ENCODE peak calls at places on chromosomes 7 and 10, in six cellular contexts. J is stimulated activated CD4-positive, alpha-beta T cell treated with anti-CD3 and anti-CD28 coated beads, Interleukin-1b, Interleukin-23, amount 100 ng/mL, for 48 hours; V is activated T-cell treated with anti-CD3 and anti-CD28 coated beads for 24 hours; K is tibial nerve; I is dorsolateral prefrontal cortex; Y is NCI-H2029. S is an unnamed sample.

GRCh38 chr7:62361-63116 is 129.8 kb upstream of the FAM20C start:
- DNase-seq in J (no peak), V (no peak), K (no peak), I (no peak), Y (no peak), S (no peak)

GRCh38 chr10:123150229-123150985 is 2.5 kb downstream of the HMX2 start:
- DNase-seq in J (no peak), V (no peak), K (no peak), I (no peak), Y (no peak), S (no peak)

GRCh38 chr10:43077421-43078171 is 727 bp downstream of the RET start:
- DNase-seq in J (no peak), V (no peak), K (no peak), I (no peak), Y (no peak), S (no peak)

GRCh38 chr10:96588060-96588554 is 1.3 kb upstream of the TM9SF3 start:
- DNase-seq in J (no peak), V (no peak), K (no peak), I (no peak), Y (no peak), S (no peak)

GRCh38 chr7:101519324-101520017 is 109.6 kb downstream of the MYL10 start:
- DNase-seq in J (no peak), V (no peak), K (no peak), I (no peak), Y (no peak), S (peak)

GRCh38 chr7:122219253-122219865 is 75.3 kb upstream of the AASS start:
- DNase-seq in J (no peak), V (no peak), K (peak), I (no peak), Y (no peak), S (no peak)

GRCh38 chr7:98679741-98680140 is 62.7 kb downstream of the NPTX2 start:
- DNase-seq in J (no peak), V (no peak), K (no peak), I (no peak), Y (no peak), S (no peak)

GRCh38 chr10:98107644-98108430 is 26.6 kb upstream of the R3HCC1L start:
- DNase-seq in J (no peak), V (no peak), K (no peak), I (no peak), Y (no peak), S (no peak)

GRCh38 chr10:43923328-43923727 is 274.6 kb upstream of the ZNF32 start:
- DNase-seq in J (no peak), V (no peak), K (no peak), I (no peak), Y (no peak), S (no peak)

GRCh38 chr10:52539463-52539862 is 225.4 kb downstream of the DKK1 start:
- DNase-seq in J (no peak), V (no peak), K (no peak), I (no peak), Y (no peak), S (no peak)

GRCh38 chr10:25113231-25114035 is 61.4 kb upstream of the GPR158 start:
- DNase-seq in J (peak), V (peak), K (peak), I (peak), Y (peak), S (peak)

GRCh38 chr10:130748409-130749057 is 563.0 kb downstream of the TCERG1L start:
- DNase-seq in J (no peak), V (no peak), K (no peak), I (peak), Y (no peak), S (no peak)

GRCh38 chr10:77236700-77237099 is 400.9 kb downstream of the KCNMA1 start:
- DNase-seq in J (no peak), V (no peak), K (no peak), I (no peak), Y (no peak), S (no peak)

GRCh38 chr7:103343758-103344452 is 662 bp downstream of the DNAJC2 start:
- DNase-seq in J (peak), V (peak), K (peak), I (no peak), Y (no peak), S (no peak)

GRCh38 chr10:123926401-123927264 is 35.0 kb upstream of the CPXM2 start:
- DNase-seq in J (peak), V (no peak), K (no peak), I (no peak), Y (no peak), S (no peak)

GRCh38 chr7:131020759-131021219 is 286.8 kb upstream of the KLF14 start:
- DNase-seq in J (no peak), V (no peak), K (no peak), I (no peak), Y (no peak), S (no peak)

GRCh38 chr7:156566812-156567549 is 73.6 kb upstream of the RNF32 start:
- DNase-seq in J (no peak), V (no peak), K (no peak), I (no peak), Y (no peak), S (no peak)

GRCh38 chr7:107878636-107879035 is 12.3 kb upstream of the DLD start:
- DNase-seq in J (no peak), V (no peak), K (no peak), I (no peak), Y (no peak), S (no peak)

GRCh38 chr10:101356132-101356531 is 2.2 kb downstream of the BTRC start:
- DNase-seq in J (no peak), V (no peak), K (no peak), I (no peak), Y (no peak), S (no peak)

GRCh38 chr7:21616796-21617436 is 74.1 kb downstream of the DNAH11 start:
- DNase-seq in J (no peak), V (no peak), K (no peak), I (no peak), Y (no peak), S (no peak)

GRCh38 chr10:22681783-22682183 is 32.6 kb downstream of the PIP4K2A start:
- DNase-seq in J (peak), V (peak), K (no peak), I (no peak), Y (no peak), S (no peak)

GRCh38 chr10:120735773-120736371 is 115.3 kb upstream of the WDR11 start:
- DNase-seq in J (no peak), V (no peak), K (no peak), I (no peak), Y (no peak), S (no peak)

GRCh38 chr10:60646966-60647796 is 131.1 kb upstream of the CDK1 start:
- DNase-seq in J (peak), V (peak), K (peak), I (no peak), Y (no peak), S (no peak)

GRCh38 chr10:34906021-34906965 is 91.2 kb upstream of the PARD3 start:
- DNase-seq in J (no peak), V (no peak), K (peak), I (no peak), Y (peak), S (no peak)

GRCh38 chr10:13518076-13518692 is 10.6 kb downstream of the BEND7 start:
- DNase-seq in J (no peak), V (no peak), K (no peak), I (no peak), Y (no peak), S (no peak)

S was measured in GOT3.